ENCODE peak calls at places on chromosomes 2 and 18, in eight cellular contexts. T is fibroblast of lung, F is kidney epithelial cell, B is body of pancreas, R is cardiac fibroblast, E is uterus, Z is fibroblast of the aortic adventitia, H is left ventricle myocardium inferior. G is an unnamed sample.

GRCh38 chr2:238129166-238130010 is 9.1 kb upstream of the KLHL30 start:
- DNase-seq in T (no peak), F (no peak), B (no peak), R (no peak), E (no peak), Z (no peak), H (no peak), G (no peak)

GRCh38 chr2:11742317-11742701 is 4.1 kb upstream of the LPIN1 start:
- DNase-seq in T (no peak), F (no peak), B (no peak), R (no peak), E (no peak), Z (no peak), H (no peak), G (no peak)

GRCh38 chr2:190682168-190682567 is 33.3 kb downstream of the NAB1 start:
- DNase-seq in T (peak), F (no peak), B (no peak), R (peak), E (no peak), Z (peak), H (no peak), G (no peak)

GRCh38 chr2:149679286-149679685 is 91.7 kb upstream of the MMADHC start:
- DNase-seq in T (no peak), F (no peak), B (no peak), R (peak), E (no peak), Z (peak), H (no peak), G (no peak)

GRCh38 chr2:181754136-181754535 is 73.8 kb upstream of the NEUROD1 start:
- DNase-seq in T (no peak), F (no peak), B (no peak), R (no peak), E (no peak), Z (no peak), H (no peak), G (no peak)

GRCh38 chr2:32235315-32235714 is 29.4 kb downstream of the NLRC4 start:
- DNase-seq in T (peak), F (no peak), B (no peak), R (no peak), E (no peak), Z (peak), H (no peak), G (no peak)

GRCh38 chr2:231003186-231003585 is 7.3 kb downstream of the SPATA3 start:
- DNase-seq in T (no peak), F (no peak), B (no peak), R (no peak), E (no peak), Z (no peak), H (no peak), G (no peak)

GRCh38 chr2:41610501-41611242 is 437.1 kb upstream of the PKDCC start:
- DNase-seq in T (peak), F (no peak), B (no peak), R (peak), E (peak), Z (peak), H (no peak), G (no peak)

GRCh38 chr2:119366161-119366648 is 429 bp downstream of the C2orf76 start:
- DNase-seq in T (peak), F (no peak), B (no peak), R (peak), E (no peak), Z (peak), H (no peak), G (no peak)

GRCh38 chr2:196112408-196113039 is 43.9 kb upstream of the DNAH7 start:
- DNase-seq in T (peak), F (peak), B (no peak), R (peak), E (no peak), Z (peak), H (no peak), G (peak)

GRCh38 chr2:175864131-175864728 is 137.8 kb downstream of the LNPK start:
- DNase-seq in T (no peak), F (no peak), B (no peak), R (no peak), E (no peak), Z (no peak), H (no peak), G (no peak)

GRCh38 chr2:102251042-102251848 is 60.1 kb upstream of the IL1RL1 start:
- DNase-seq in T (peak), F (no peak), B (peak), R (peak), E (peak), Z (no peak), H (peak), G (no peak)

GRCh38 chr2:101372792-101373191 is 14.5 kb downstream of the CREG2 start:
- DNase-seq in T (no peak), F (no peak), B (no peak), R (no peak), E (no peak), Z (no peak), H (no peak), G (no peak)

GRCh38 chr2:207584952-207585351 is 40.2 kb downstream of the METTL21A start:
- DNase-seq in T (no peak), F (no peak), B (no peak), R (no peak), E (no peak), Z (no peak), H (no peak), G (no peak)

GRCh38 chr2:120205901-120206581 is 17.2 kb downstream of the TMEM185B start:
- DNase-seq in T (no peak), F (no peak), B (no peak), R (peak), E (no peak), Z (no peak), H (no peak), G (no peak)

GRCh38 chr18:55053976-55054375 is 94.7 kb upstream of the CCDC68 start:
- DNase-seq in T (peak), F (no peak), B (no peak), R (peak), E (no peak), Z (no peak), H (no peak), G (no peak)

GRCh38 chr2:189002079-189002478 is 27.9 kb downstream of the COL3A1 start:
- DNase-seq in T (peak), F (no peak), B (no peak), R (peak), E (no peak), Z (peak), H (no peak), G (no peak)

GRCh38 chr2:86453838-86454237 is 12.7 kb downstream of the KDM3A start:
- DNase-seq in T (peak), F (no peak), B (peak), R (peak), E (no peak), Z (peak), H (no peak), G (peak)

GRCh38 chr2:159126653-159127052 is 158.2 kb downstream of the TANC1 start:
- DNase-seq in T (peak), F (no peak), B (no peak), R (peak), E (no peak), Z (peak), H (no peak), G (peak)

GRCh38 chr18:58859935-58860334 is 4.7 kb upstream of the ZNF532 start:
- DNase-seq in T (no peak), F (no peak), B (no peak), R (no peak), E (no peak), Z (no peak), H (no peak), G (no peak)

GRCh38 chr2:60351321-60351720 is 202.1 kb downstream of the BCL11A start:
- DNase-seq in T (no peak), F (no peak), B (no peak), R (no peak), E (no peak), Z (no peak), H (no peak), G (no peak)

GRCh38 chr2:157874278-157874825 is 1.8 kb downstream of the ACVR1 start:
- DNase-seq in T (no peak), F (no peak), B (no peak), R (no peak), E (no peak), Z (no peak), H (peak), G (no peak)
- H3K4me3 ChIP-seq in T (peak), F (peak), B (no peak), R (peak), E (no peak), Z (peak), H (peak), G (peak)

GRCh38 chr2:141020346-141020745 is 1110.5 kb downstream of the LRP1B start:
- DNase-seq in T (peak), F (no peak), B (no peak), R (peak), E (no peak), Z (no peak), H (no peak), G (no peak)

GRCh38 chr2:141021109-141021508 is 1109.7 kb downstream of the LRP1B start:
- DNase-seq in T (peak), F (peak), B (no peak), R (peak), E (no peak), Z (peak), H (no peak), G (peak)

DNA sequence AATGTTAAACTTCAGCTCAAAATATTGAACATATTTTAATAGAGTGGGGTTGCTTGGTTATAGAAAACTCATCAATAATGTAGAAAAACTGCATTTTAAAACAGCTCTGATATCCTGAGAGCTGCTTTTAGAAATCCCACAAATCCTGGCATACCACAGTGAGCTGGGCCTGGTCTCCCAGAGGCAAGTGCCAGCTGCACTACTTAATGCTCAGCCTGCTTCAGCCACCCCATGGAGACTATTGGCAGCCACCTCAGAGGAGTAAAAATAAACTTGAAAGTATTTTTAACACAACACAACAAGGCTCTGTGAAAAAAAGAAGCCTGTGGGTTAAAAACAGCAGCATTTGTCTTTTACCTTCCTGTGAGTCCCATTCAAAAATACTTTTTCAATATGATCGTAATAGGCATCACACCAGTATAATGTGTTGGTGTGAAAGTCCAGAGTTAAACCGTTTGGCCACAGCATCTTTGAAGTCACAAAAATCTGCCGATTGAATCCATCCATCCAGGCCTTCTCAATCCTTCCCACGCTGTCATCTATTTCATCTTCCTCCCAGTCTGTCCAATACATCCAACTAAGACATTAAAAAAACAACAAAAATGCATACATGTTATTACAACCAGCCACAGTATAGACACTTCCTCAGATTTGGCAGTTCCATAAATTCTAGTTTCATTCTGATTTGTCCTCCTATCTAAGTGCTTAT is 1115.3 kb downstream of the LRP1B start:
- DNase-seq in T (peak), F (no peak), B (no peak), R (no peak), E (no peak), Z (peak), H (peak), G (peak)
- TF ChIP-seq CTCF in T (no peak), F (no peak), B (no peak), R (no peak), E (no peak), Z (no peak), H (peak), G (no peak)

GRCh38 chr2:19508-19907 is 26.8 kb downstream of the FAM110C start:
- DNase-seq in T (no peak), F (no peak), B (peak), R (no peak), E (no peak), Z (no peak), H (no peak), G (no peak)

GRCh38 chr2:26891-27290 is 19.4 kb downstream of the FAM110C start:
- DNase-seq in T (no peak), F (no peak), B (no peak), R (no peak), E (no peak), Z (no peak), H (no peak), G (no peak)

GRCh38 chr2:28401-28975 is 17.8 kb downstream of the FAM110C start:
- DNase-seq in T (no peak), F (no peak), B (no peak), R (no peak), E (no peak), Z (no peak), H (no peak), G (no peak)

GRCh38 chr2:23283-23682 is 23.0 kb downstream of the FAM110C start:
- DNase-seq in T (no peak), F (no peak), B (no peak), R (no peak), E (no peak), Z (no peak), H (no peak), G (no peak)

DNA sequence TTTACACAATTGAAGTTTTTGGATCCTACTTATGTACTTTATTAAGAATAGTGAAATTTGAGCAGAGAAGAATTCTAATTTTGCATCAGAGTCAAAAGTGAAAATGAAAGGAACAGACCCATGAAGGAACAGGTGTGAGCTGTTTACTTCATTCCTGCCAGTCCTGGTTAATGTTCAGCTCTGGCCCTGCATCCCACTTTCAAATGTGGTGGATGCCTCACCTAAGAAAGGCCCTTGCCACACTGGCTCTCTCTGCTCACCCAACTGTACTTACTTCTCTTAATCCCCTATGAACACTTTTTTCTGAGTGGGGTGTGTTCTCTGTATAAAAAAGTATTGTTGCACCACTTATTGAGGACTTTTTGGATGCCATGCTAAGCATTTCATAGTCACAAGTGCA is 22.2 kb downstream of the FAM110C start:
- DNase-seq in T (no peak), F (peak), B (peak), R (no peak), E (no peak), Z (no peak), H (no peak), G (no peak)
- H3K4me3 ChIP-seq in T (no peak), F (no peak), B (no peak), R (no peak), E (no peak), Z (no peak), H (no peak), G (no peak)

DNA sequence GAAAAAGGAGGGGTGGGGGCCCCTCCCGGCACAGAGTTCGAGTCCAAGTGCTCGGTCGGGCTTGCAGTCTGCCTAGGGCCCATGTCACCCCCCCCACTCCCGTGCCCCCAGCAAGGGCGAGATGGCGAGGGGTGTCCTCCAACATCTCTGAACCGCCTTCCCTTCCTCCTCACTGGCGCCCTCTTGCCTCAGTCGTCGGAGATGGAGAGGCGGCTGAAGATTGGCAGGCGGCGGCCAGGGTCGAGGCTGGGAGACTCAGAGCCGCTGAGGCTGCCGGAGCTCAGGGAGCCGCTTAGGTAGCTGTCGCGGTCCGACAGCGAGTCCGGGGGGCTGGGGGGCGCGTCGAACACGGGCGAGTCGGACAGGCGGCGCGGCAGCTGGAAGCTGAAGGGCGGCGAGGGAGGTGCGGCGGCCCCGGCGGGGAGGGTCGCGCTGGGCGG is 2.3 kb downstream of the ZFP36L2 start:
- DNase-seq in T (peak), F (no peak), B (peak), R (peak), E (peak), Z (peak), H (peak), G (no peak)
- TF ChIP-seq CTCF in T (peak), F (peak), B (peak), R (peak), E (peak), Z (peak), H (peak), G (peak)

GRCh38 chr2:136765256-136765735 is at the start of gene THSD7B:
- DNase-seq in T (no peak), F (no peak), B (no peak), R (peak), E (no peak), Z (no peak), H (no peak), G (no peak)
- H3K4me3 ChIP-seq in T (no peak), F (peak), B (no peak), R (peak), E (peak), Z (no peak), H (peak), G (peak)

GRCh38 chr18:76875390-76876330 is 53.3 kb downstream of the ZNF236 start:
- DNase-seq in T (peak), F (no peak), B (peak), R (peak), E (no peak), Z (peak), H (no peak), G (peak)

GRCh38 chr18:76873713-76874112 is 51.4 kb downstream of the ZNF236 start:
- DNase-seq in T (no peak), F (no peak), B (no peak), R (no peak), E (no peak), Z (no peak), H (no peak), G (no peak)

GRCh38 chr18:76873311-76873710 is 51.0 kb downstream of the ZNF236 start:
- DNase-seq in T (no peak), F (no peak), B (no peak), R (no peak), E (no peak), Z (no peak), H (no peak), G (no peak)

GRCh38 chr18:76878426-76878825 is 56.1 kb downstream of the ZNF236 start:
- DNase-seq in T (no peak), F (no peak), B (no peak), R (no peak), E (no peak), Z (no peak), H (no peak), G (no peak)

DNA sequence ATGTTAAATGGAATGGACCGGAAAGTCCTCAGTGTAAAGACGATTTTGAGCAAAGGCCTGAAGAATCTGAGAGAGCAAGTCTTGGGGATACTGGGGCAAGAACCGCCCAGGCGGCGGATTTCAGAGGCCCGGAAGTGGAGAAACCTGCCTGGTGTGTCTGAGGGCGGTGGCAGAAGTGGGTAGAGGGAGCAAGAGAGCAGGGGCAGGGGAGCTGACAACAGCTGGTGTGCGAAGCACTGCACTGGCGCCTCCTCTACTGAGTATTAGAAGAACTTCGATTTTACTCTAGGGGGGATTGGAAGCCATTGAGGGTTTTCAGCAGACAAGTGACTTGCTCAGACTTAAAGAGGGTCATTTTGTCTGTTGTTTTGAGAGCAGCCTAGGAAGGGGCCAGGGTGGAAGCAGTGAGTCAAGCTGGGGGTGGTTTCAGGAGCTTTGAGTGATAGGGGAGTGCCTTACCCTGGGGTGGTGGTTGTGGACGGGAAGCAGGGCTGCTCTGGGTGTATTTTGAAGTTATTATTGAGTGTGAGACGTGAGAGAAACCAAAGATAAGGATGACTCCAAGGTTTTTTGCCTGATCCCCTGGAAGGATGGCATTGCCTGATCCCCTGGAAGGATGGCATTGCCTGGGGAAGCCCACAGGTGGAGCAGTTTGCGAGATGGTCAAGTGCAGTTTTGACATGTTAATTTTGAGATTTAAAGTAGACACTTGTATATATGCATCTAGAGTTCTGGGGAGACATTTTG is 52.5 kb downstream of the ZNF236 start:
- DNase-seq in T (peak), F (no peak), B (no peak), R (no peak), E (no peak), Z (no peak), H (no peak), G (no peak)
- TF ChIP-seq CTCF in T (no peak), F (no peak), B (no peak), R (no peak), E (no peak), Z (no peak), H (no peak), G (no peak)

DNA sequence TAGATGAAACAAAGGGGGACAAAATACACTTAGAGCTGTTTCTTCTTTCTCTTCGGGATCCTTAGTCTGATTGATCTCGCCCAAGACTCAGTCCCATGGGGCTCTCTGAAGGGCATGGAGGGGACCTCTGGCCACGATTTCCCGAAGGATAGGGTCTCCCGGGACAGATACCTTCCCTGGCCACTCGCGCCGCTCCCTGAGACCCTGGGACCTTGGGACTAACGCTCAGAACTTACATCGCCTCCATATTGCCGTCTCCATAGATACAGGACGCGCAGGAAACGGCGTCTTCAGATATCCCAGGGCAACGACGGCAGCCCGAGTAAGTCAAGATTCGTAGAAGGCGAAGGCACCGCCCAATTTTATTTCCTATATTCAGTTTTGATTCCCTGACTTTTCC is at the start of gene CFAP65:
- DNase-seq in T (peak), F (no peak), B (peak), R (peak), E (no peak), Z (peak), H (no peak), G (peak)
- H3K4me3 ChIP-seq in T (peak), F (peak), B (no peak), R (peak), E (no peak), Z (peak), H (peak), G (peak)

DNA sequence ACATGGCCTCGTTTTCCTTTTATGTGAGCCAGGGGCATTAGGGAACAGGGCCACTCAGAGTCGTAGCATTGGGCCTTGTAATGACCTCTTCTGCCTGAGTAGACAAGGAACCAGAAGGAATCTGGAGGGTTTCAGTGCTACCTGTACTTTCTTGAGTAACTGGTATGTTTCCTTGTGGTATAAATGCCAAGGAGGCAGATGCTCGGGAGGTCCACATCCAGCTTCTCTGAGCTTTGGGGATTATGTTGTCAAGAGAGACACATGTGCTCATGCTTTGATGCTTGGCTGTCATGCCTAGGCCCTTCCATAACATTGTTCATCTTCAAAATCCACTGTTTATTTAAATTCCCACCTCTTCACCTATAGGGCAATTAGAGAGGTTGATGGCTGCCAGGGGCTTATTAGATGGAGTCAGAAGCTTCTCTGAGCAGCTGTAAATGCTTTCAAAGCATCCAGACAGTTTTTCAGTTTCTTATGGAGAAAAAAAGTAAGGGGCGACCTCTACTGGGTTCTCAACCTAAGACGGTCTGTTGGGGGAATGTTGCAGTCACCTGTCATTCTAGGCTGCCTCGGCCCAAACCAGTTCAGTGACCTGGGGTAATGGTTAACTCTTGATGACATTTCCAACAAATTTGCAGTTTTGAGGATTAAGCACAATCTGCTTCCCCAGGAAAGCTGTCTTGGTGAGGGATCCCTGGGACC is 26.5 kb downstream of the FOSL2 start:
- DNase-seq in T (no peak), F (no peak), B (no peak), R (no peak), E (no peak), Z (no peak), H (no peak), G (no peak)
- TF ChIP-seq CTCF in T (no peak), F (no peak), B (no peak), R (no peak), E (no peak), Z (no peak), H (no peak), G (no peak)